ENCODE peak calls at places on chromosomes 6 and 20, in nine cellular contexts. A, Q, F, J, X, G, D, I and U are unnamed samples.
A peak's percentile ranks its signal among the peaks of the same experiment; 100 is the strongest.

GRCh38 chr6:97524846-97525245 is 241.8 kb upstream of the MMS22L start:
- DNase-seq in A (no peak), Q (no peak), F (no peak), J (no peak), X (no peak), G (no peak), D (no peak), I (no peak), U (no peak)

GRCh38 chr20:63704749-63705117 is 3.0 kb downstream of the ARFRP1 start:
- DNase-seq in A (peak; percentile 55), Q (no peak), F (no peak), J (no peak), X (no peak), G (peak; percentile 30), D (peak; percentile 4), I (no peak), U (no peak)

GRCh38 chr20:9119776-9120175 is 50.9 kb downstream of the PLCB4 start:
- DNase-seq in A (no peak), Q (no peak), F (no peak), J (peak; percentile 23), X (no peak), G (no peak), D (no peak), I (no peak), U (peak; percentile 41)

GRCh38 chr6:45504947-45505346 is 127.2 kb upstream of the SUPT3H start:
- DNase-seq in A (no peak), Q (no peak), F (no peak), J (no peak), X (no peak), G (peak; percentile 40), D (no peak), I (no peak), U (peak; percentile 39)

GRCh38 chr20:6767536-6768227 is at the start of gene BMP2:
- DNase-seq in A (peak; percentile 64), Q (peak; percentile 72), F (peak; percentile 29), J (peak; percentile 82), X (peak; percentile 20), G (peak; percentile 64), D (peak; percentile 38), I (no peak), U (peak; percentile 70)

GRCh38 chr6:170034294-170034693 is 256.6 kb downstream of the DLL1 start:
- DNase-seq in A (peak; percentile 52), Q (peak; percentile 1), F (no peak), J (no peak), X (no peak), G (peak; percentile 12), D (no peak), I (no peak), U (peak; percentile 21)

GRCh38 chr6:146301760-146302159 is 241.9 kb upstream of the RAB32 start:
- DNase-seq in A (no peak), Q (no peak), F (no peak), J (no peak), X (no peak), G (no peak), D (no peak), I (no peak), U (no peak)

GRCh38 chr6:107129370-107129925 is 14.1 kb upstream of the BEND3 start:
- DNase-seq in A (no peak), Q (no peak), F (no peak), J (no peak), X (no peak), G (no peak), D (no peak), I (no peak), U (no peak)

GRCh38 chr6:34138924-34139323 is 7.0 kb downstream of the GRM4 start:
- DNase-seq in A (no peak), Q (no peak), F (no peak), J (no peak), X (no peak), G (no peak), D (no peak), I (no peak), U (no peak)

GRCh38 chr6:166684866-166685265 is 57.8 kb upstream of the RPS6KA2 start:
- DNase-seq in A (no peak), Q (no peak), F (no peak), J (no peak), X (no peak), G (no peak), D (no peak), I (no peak), U (no peak)

GRCh38 chr6:166679566-166679965 is 52.5 kb upstream of the RPS6KA2 start:
- DNase-seq in A (no peak), Q (no peak), F (no peak), J (no peak), X (no peak), G (no peak), D (no peak), I (no peak), U (no peak)

GRCh38 chr6:166687070-166687469 is 60.0 kb upstream of the RPS6KA2 start:
- DNase-seq in A (no peak), Q (no peak), F (no peak), J (no peak), X (no peak), G (no peak), D (no peak), I (no peak), U (no peak)

GRCh38 chr6:166686317-166686716 is 59.3 kb upstream of the RPS6KA2 start:
- DNase-seq in A (no peak), Q (no peak), F (no peak), J (no peak), X (no peak), G (no peak), D (no peak), I (no peak), U (no peak)

GRCh38 chr6:166683477-166683876 is 56.4 kb upstream of the RPS6KA2 start:
- DNase-seq in A (no peak), Q (no peak), F (no peak), J (no peak), X (no peak), G (no peak), D (no peak), I (no peak), U (no peak)
- TF ChIP-seq CTCF in A (no peak), Q (no peak), F (no peak), J (no peak), X (no peak), G (no peak), D (no peak), I (no peak), U (no peak)

DNA sequence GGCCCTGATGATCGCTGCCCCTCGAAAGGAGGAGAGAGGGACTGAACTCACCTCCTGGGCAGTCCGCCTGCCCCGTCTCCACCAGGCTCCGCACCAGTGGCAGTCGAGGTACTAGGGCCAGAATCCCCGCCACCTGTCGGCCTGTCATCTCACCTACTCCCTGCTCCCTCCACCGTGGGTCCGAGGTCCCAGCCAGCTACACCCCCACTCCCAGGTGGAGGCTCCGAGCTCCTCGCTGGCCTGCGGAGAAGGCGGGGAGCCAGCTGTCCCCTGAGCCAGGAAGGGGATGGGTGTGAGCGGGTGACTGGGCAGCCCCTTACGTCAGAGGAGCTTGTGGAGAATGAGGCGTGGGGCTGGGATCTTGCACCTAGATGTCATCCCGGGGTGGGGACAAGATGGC is 1066.5 kb upstream of the MANEA start:
- DNase-seq in A (no peak), Q (no peak), F (no peak), J (peak; percentile 5), X (no peak), G (no peak), D (no peak), I (no peak), U (no peak)
- H3K4me3 ChIP-seq in A (no peak overlapping the region), Q (no peak overlapping the region), F (no peak overlapping the region), J (no peak overlapping the region), X (no peak overlapping the region), G (no peak overlapping the region), D (no peak overlapping the region), I (no peak overlapping the region), U (no peak overlapping the region)

DNA sequence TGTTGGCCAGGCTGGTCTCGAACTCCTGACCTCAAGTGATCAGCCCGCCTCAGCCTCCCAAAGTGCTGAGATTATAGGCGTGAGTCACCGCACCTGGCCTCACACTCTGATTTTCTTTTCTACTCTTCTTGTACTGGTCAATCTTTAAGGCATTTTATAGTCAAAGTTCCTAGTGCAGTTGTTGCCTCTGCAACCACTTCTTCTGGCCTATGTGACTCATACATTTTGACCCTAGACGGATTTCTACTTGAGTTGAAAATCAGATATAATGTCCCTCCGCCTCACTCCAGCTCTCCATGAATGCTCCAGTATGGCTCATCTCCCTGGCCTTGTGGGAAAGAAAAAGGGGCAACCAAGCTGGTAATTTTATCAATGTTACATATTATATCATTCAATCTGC is 42.4 kb downstream of the TNFRSF21 start:
- DNase-seq in A (no peak), Q (no peak), F (no peak), J (no peak), X (no peak), G (no peak), D (no peak), I (no peak), U (no peak)
- TF ChIP-seq EP300 in A (no peak), Q (no peak), F (no peak), J (no peak), X (no peak), G (no peak), D (no peak), I (no peak), U (no peak)

GRCh38 chr6:16239798-16240123 is 1.4 kb downstream of the GMPR start:
- DNase-seq in A (no peak), Q (no peak), F (no peak), J (no peak), X (no peak), G (no peak), D (peak; percentile 47), I (no peak), U (no peak)

GRCh38 chr6:16238658-16239089 is 287 bp downstream of the GMPR start:
- DNase-seq in A (peak; percentile 68), Q (no peak), F (no peak), J (peak; percentile 58), X (no peak), G (no peak), D (peak; percentile 42), I (no peak), U (no peak)

GRCh38 chr6:16240618-16241320 is 2.4 kb downstream of the GMPR start:
- DNase-seq in A (no peak), Q (no peak), F (no peak), J (no peak), X (no peak), G (no peak), D (no peak), I (no peak), U (no peak)

GRCh38 chr6:16238057-16238657 is at the start of gene GMPR:
- DNase-seq in A (peak; percentile 90), Q (peak; percentile 82), F (no peak), J (peak; percentile 84), X (peak; percentile 56), G (peak; percentile 88), D (peak; percentile 96), I (no peak), U (peak; percentile 88)

DNA sequence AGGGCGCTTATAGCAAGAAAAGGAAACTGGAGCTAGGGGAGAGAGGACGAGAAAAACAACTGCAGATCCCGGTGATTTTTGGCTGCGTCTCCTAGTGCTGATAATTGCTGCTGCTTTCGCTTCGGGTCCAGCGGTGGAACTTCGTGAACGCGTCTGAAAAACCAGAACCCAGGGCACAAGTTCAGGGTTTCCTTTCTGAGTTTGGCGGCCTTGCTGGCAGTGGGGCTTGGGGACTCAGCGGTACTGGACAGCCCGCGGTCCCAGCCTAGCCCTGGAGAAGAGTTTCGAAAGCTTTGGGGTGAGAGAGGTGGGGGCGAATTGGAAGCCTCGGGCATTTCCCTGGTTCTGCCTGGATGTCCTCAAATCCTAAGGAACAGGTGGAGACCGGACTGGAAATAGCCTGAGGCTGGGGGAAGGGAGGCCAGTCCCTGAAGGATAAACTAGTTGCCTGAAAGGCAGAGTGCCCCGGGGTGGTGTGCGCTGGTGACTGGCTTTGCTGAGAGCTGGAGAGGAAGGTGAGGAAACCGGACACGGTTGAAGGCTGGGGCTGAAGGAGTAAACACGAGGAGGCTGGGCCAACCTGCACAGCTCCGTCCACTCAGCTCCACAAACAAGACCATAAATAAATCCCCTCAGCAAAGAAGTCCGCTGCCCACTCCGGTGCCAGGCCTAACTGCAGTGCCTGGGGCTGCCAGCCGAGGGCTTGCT is 857 bp downstream of the GMPR start:
- DNase-seq in A (peak; percentile 84), Q (peak; percentile 70), F (no peak), J (peak; percentile 59), X (peak; percentile 51), G (peak; percentile 71), D (peak; percentile 37), I (no peak), U (peak; percentile 80)
- TF ChIP-seq CTCF in A (no peak), Q (peak; percentile 65), F (no peak), J (peak; percentile 47), X (peak; percentile 24), G (no peak), D (peak; percentile 48), I (peak; percentile 68), U (no peak)